ENCODE peak calls at places on chromosomes 16 and 17, in ten cellular contexts. I, Q, X, E, P, H, O, Y, J and A are unnamed samples.

GRCh38 chr16:53159781-53160436 is 105.1 kb downstream of the CHD9 start:
- DNase-seq in I (no peak), Q (no peak), X (peak), E (no peak), P (peak), H (no peak), O (peak), Y (no peak), J (no peak), A (no peak)

GRCh38 chr16:4086153-4086552 is 30.1 kb downstream of the ADCY9 start:
- DNase-seq in I (no peak), Q (no peak), X (no peak), E (no peak), P (no peak), H (no peak), O (no peak), Y (no peak), J (no peak), A (no peak)

GRCh38 chr17:64406321-64407200 is 15.9 kb upstream of the PECAM1 start:
- DNase-seq in I (no peak), Q (no peak), X (no peak), E (no peak), P (no peak), H (no peak), O (no peak), Y (no peak), J (no peak), A (no peak)

GRCh38 chr17:49195746-49196145 is 14.6 kb downstream of the GNGT2 start:
- DNase-seq in I (no peak), Q (no peak), X (no peak), E (no peak), P (no peak), H (no peak), O (no peak), Y (no peak), J (no peak), A (no peak)

GRCh38 chr17:28675980-28676379 is 14.0 kb downstream of the SUPT6H start:
- DNase-seq in I (no peak), Q (no peak), X (no peak), E (no peak), P (no peak), H (no peak), O (no peak), Y (no peak), J (no peak), A (no peak)

GRCh38 chr16:68490829-68491575 is 42.7 kb upstream of the SMPD3 start:
- DNase-seq in I (no peak), Q (no peak), X (no peak), E (peak), P (peak), H (peak), O (peak), Y (no peak), J (no peak), A (no peak)

GRCh38 chr17:28928061-28928460 is 23.3 kb downstream of the PHF12 start:
- DNase-seq in I (no peak), Q (peak), X (no peak), E (no peak), P (peak), H (no peak), O (no peak), Y (no peak), J (peak), A (peak)

GRCh38 chr17:41678907-41679739 is 9.6 kb upstream of the EIF1 start:
- DNase-seq in I (no peak), Q (peak), X (no peak), E (no peak), P (peak), H (no peak), O (peak), Y (no peak), J (peak), A (peak)

GRCh38 chr17:70808596-70808995 is 639.3 kb downstream of the KCNJ2 start:
- DNase-seq in I (no peak), Q (no peak), X (no peak), E (peak), P (no peak), H (no peak), O (no peak), Y (no peak), J (no peak), A (no peak)